ENCODE peak calls at places on chromosome 2, in seven cellular contexts. C, W, V, M, Q, I and A are unnamed samples. For H3K4me1, the result is how much of the 10 kb centered on the place peaks cover.

GRCh38 chr2:18178736-18179349 is 300.4 kb downstream of the KCNS3 start:
- DNase-seq in C (peak), W (peak), V (peak), M (peak), Q (peak), I (peak), A (peak)

GRCh38 chr2:109217362-109218086 is 88.5 kb downstream of the SH3RF3 start:
- DNase-seq in C (no peak), W (no peak), V (no peak), M (no peak), Q (no peak), I (no peak), A (no peak)

GRCh38 chr2:136282238-136282775 is 164.4 kb upstream of the CXCR4 start:
- DNase-seq in C (no peak), W (no peak), V (no peak), M (no peak), Q (no peak), I (no peak), A (no peak)

GRCh38 chr2:219116776-219117646 is 43.6 kb downstream of the NHEJ1 start:
- DNase-seq in C (no peak), W (no peak), V (no peak), M (no peak), Q (no peak), I (no peak), A (peak)

GRCh38 chr2:65434592-65435241 is 2.3 kb upstream of the SPRED2 start:
- DNase-seq in C (no peak), W (no peak), V (no peak), M (no peak), Q (no peak), I (no peak), A (peak)

GRCh38 chr2:221156335-221156734 is 415.8 kb downstream of the EPHA4 start:
- DNase-seq in C (no peak), W (no peak), V (no peak), M (peak), Q (no peak), I (no peak), A (no peak)

GRCh38 chr2:129802290-129802689 is 177.2 kb upstream of the RAB6C start:
- DNase-seq in C (no peak), W (no peak), V (no peak), M (no peak), Q (no peak), I (no peak), A (no peak)

GRCh38 chr2:20370191-20370590 is 19.5 kb upstream of the PUM2 start:
- DNase-seq in C (no peak), W (no peak), V (no peak), M (no peak), Q (no peak), I (no peak), A (no peak)

GRCh38 chr2:70086838-70087702 is at the start of gene PCBP1:
- DNase-seq in C (peak), W (peak), V (peak), M (peak), Q (peak), I (peak), A (peak)

GRCh38 chr2:70085711-70086277 is 1.5 kb upstream of the PCBP1 start:
- DNase-seq in C (no peak), W (no peak), V (no peak), M (no peak), Q (no peak), I (peak), A (no peak)

GRCh38 chr2:70087703-70088507 is 628 bp downstream of the PCBP1 start:
- DNase-seq in C (no peak), W (peak), V (peak), M (no peak), Q (no peak), I (peak), A (peak)

GRCh38 chr2:70084973-70085710 is 2.1 kb upstream of the PCBP1 start:
- DNase-seq in C (no peak), W (peak), V (no peak), M (peak), Q (peak), I (peak), A (no peak)

GRCh38 chr2:70086278-70086837 is 919 bp upstream of the PCBP1 start:
- DNase-seq in C (peak), W (peak), V (peak), M (peak), Q (peak), I (peak), A (peak)
- H3K4me1 ChIP-seq in C (under half), W (under half), V (under half), M (half or more), Q (under half), I (under half), A (half or more)

GRCh38 chr2:240389302-240389805 is 46.1 kb upstream of the GPC1 start:
- DNase-seq in C (no peak), W (no peak), V (no peak), M (no peak), Q (no peak), I (no peak), A (no peak)

GRCh38 chr2:240390091-240391073 is 45.1 kb upstream of the GPC1 start:
- DNase-seq in C (no peak), W (no peak), V (no peak), M (no peak), Q (no peak), I (no peak), A (no peak)

GRCh38 chr2:240392948-240393830 is 42.3 kb upstream of the GPC1 start:
- DNase-seq in C (no peak), W (no peak), V (peak), M (no peak), Q (no peak), I (no peak), A (no peak)

GRCh38 chr2:240392084-240392947 is 43.1 kb upstream of the GPC1 start:
- DNase-seq in C (no peak), W (no peak), V (no peak), M (no peak), Q (no peak), I (no peak), A (no peak)

GRCh38 chr2:240391111-240392051 is 44.1 kb upstream of the GPC1 start:
- DNase-seq in C (no peak), W (no peak), V (no peak), M (no peak), Q (no peak), I (no peak), A (no peak)
- TF ChIP-seq SIN3A in C (no peak), W (no peak), V (no peak), M (no peak), Q (no peak), I (no peak), A (no peak)

GRCh38 chr2:190889175-190889943 is 8.7 kb downstream of the GLS start:
- DNase-seq in C (no peak), W (no peak), V (no peak), M (no peak), Q (no peak), I (no peak), A (no peak)
- H3K4me1 ChIP-seq in C (under half), W (under half), V (under half), M (under half), Q (under half), I (under half), A (half or more)

GRCh38 chr2:120904825-120905224 is 169.2 kb downstream of the GLI2 start:
- DNase-seq in C (no peak), W (no peak), V (peak), M (no peak), Q (no peak), I (no peak), A (no peak)
- TF ChIP-seq SIN3A in C (no peak), W (no peak), V (no peak), M (no peak), Q (no peak), I (no peak), A (no peak)